ENCODE peak calls at places on chromosome 17, in four cellular contexts. One of them, this sample, is unnamed.

GRCh38 chr17:41785876-41786226 is 660 bp downstream of the JUP start:
- DNase-seq in BJ: no peak
- DNase-seq in uterus: peak
- DNase-seq in GM10248: no peak
- DNase-seq in this sample: peak

GRCh38 chr17:34827008-34827407 is 134.3 kb downstream of the CCT6B start:
- DNase-seq in BJ: no peak
- DNase-seq in uterus: no peak
- DNase-seq in GM10248: no peak
- DNase-seq in this sample: peak

GRCh38 chr17:3922765-3923164 is 6.5 kb upstream of the P2RX1 start:
- DNase-seq in BJ: no peak
- DNase-seq in uterus: no peak
- DNase-seq in GM10248: no peak
- DNase-seq in this sample: no peak

GRCh38 chr17:48002208-48002919 is 31.5 kb downstream of the CDK5RAP3 start:
- DNase-seq in BJ: peak
- DNase-seq in uterus: no peak
- DNase-seq in GM10248: peak
- DNase-seq in this sample: peak

GRCh38 chr17:67035131-67036083 is 8.9 kb upstream of the CACNG1 start:
- DNase-seq in BJ: no peak
- DNase-seq in uterus: no peak
- DNase-seq in GM10248: peak
- DNase-seq in this sample: no peak

GRCh38 chr17:62627904-62628603 is 584 bp downstream of the MRC2 start:
- DNase-seq in BJ: no peak
- DNase-seq in uterus: peak
- DNase-seq in GM10248: peak
- DNase-seq in this sample: peak

GRCh38 chr17:63704259-63704576 is 4.3 kb upstream of the LIMD2 start:
- DNase-seq in BJ: no peak
- DNase-seq in uterus: no peak
- DNase-seq in GM10248: no peak
- DNase-seq in this sample: no peak

GRCh38 chr17:4317648-4318047 is 48.8 kb downstream of the UBE2G1 start:
- DNase-seq in BJ: no peak
- DNase-seq in uterus: no peak
- DNase-seq in GM10248: no peak
- DNase-seq in this sample: no peak

GRCh38 chr17:64998436-64999190 is 57.9 kb downstream of the GNA13 start:
- DNase-seq in BJ: no peak
- DNase-seq in uterus: no peak
- DNase-seq in GM10248: no peak
- DNase-seq in this sample: peak

GRCh38 chr17:50683434-50684287 is 24.1 kb downstream of the ANKRD40 start:
- DNase-seq in BJ: no peak
- DNase-seq in uterus: no peak
- DNase-seq in GM10248: no peak
- DNase-seq in this sample: no peak

GRCh38 chr17:83180996-83181481 is 101.6 kb downstream of the METRNL start:
- DNase-seq in BJ: no peak
- DNase-seq in uterus: no peak
- DNase-seq in GM10248: no peak
- DNase-seq in this sample: no peak

GRCh38 chr17:20121359-20122235 is 112.4 kb downstream of the SPECC1 start:
- DNase-seq in BJ: no peak
- DNase-seq in uterus: peak
- DNase-seq in GM10248: peak
- DNase-seq in this sample: peak

GRCh38 chr17:73215414-73215813 is 22.6 kb downstream of the COG1 start:
- DNase-seq in BJ: no peak
- DNase-seq in uterus: no peak
- DNase-seq in GM10248: no peak
- DNase-seq in this sample: peak
- TF ChIP-seq CTCF in BJ: no peak
- TF ChIP-seq CTCF in uterus: no peak
- TF ChIP-seq CTCF in GM10248: peak
- TF ChIP-seq CTCF in this sample: peak

DNA sequence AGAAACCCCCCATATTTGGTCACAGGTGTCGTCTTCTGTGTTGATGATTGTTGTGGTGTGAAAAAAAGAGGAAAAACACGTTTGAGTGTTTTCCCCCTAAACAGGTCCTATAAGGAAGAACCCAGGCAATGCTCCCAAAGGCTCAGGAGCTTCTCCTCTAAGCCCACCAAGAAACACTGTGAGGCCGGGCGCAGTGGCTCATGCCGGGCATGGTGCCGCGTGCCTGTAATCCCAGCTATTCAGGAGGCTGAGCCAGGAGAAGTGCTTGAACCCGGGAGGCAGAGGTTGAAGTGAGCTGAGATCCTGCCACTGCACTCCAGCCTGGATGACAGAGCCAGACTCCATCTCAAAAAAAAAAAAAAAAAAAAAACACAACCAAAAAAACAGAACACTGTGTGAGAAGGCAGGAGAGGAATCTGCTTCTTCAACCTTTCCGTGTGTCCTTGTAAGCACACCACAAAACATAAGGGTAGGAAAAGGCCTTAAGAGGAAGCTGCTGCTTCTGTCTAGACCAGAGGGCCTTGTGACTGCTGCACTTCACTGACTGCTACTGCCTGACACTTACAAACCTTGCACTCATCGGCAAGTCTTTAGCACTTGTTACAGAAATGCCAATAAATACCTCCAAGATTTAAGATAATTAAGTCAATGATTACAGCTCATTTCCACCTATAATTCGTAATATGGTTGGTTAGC is 9.3 kb downstream of the JPT1 start:
- DNase-seq in BJ: no peak
- DNase-seq in uterus: no peak
- DNase-seq in GM10248: no peak
- DNase-seq in this sample: no peak
- TF ChIP-seq CTCF in BJ: no peak
- TF ChIP-seq CTCF in uterus: no peak
- TF ChIP-seq CTCF in GM10248: no peak
- TF ChIP-seq CTCF in this sample: no peak

GRCh38 chr17:43324205-43324893 is 74.4 kb upstream of the ARL4D start:
- DNase-seq in BJ: no peak
- DNase-seq in uterus: no peak
- DNase-seq in GM10248: no peak
- DNase-seq in this sample: no peak
- TF ChIP-seq CTCF in BJ: peak
- TF ChIP-seq CTCF in uterus: no peak
- TF ChIP-seq CTCF in GM10248: peak
- TF ChIP-seq CTCF in this sample: no peak

GRCh38 chr17:38809828-38810227 is 10.5 kb upstream of the PIP4K2B start:
- DNase-seq in BJ: no peak
- DNase-seq in uterus: no peak
- DNase-seq in GM10248: no peak
- DNase-seq in this sample: no peak

GRCh38 chr17:38815576-38816193 is 9.4 kb downstream of the CWC25 start:
- DNase-seq in BJ: no peak
- DNase-seq in uterus: no peak
- DNase-seq in GM10248: no peak
- DNase-seq in this sample: peak
- TF ChIP-seq CTCF in BJ: peak
- TF ChIP-seq CTCF in uterus: no peak
- TF ChIP-seq CTCF in GM10248: peak
- TF ChIP-seq CTCF in this sample: peak

DNA sequence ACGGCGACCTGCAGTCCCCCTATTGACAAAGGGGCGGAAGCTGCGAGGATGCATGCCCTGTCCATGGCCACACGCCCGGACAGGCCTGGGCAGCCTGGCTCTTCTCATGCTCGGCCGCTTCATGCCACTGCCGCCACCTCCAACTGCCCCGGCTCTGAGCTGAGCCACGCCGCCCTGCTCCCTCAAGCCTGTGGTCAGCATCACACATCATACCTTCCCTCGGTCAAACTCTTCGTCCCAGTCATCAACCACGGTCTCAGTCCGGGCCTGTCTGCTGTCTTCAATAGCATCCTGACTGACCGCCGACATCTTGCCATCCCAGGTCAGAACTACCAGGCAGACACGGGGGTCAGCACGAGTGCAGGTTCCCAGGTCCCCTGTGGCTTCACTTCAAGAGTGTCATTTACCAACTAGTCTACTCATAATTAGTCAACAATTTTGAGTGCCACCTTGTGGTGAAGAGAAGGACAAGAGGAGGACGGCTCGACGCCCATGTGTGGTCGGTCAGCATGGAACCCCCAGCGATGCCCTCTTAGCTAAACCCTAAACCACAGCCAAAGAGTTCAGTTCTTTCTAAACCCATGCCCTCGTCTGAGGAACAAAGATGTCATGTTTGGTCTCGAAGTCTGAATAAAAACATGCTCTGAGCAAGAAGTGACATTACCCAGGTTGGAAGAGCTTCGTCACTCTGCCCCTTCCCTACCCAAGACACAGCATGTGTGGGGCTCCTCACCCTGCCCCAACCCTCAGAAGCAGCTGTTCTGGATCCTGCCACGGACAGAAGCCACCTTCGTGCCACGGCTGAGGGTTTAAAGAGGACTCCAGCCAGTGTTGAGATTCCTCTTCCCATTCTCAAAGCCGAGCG is 16.9 kb upstream of the CYTH1 start:
- DNase-seq in BJ: no peak
- DNase-seq in uterus: no peak
- DNase-seq in GM10248: peak
- DNase-seq in this sample: peak
- TF ChIP-seq CTCF in BJ: peak
- TF ChIP-seq CTCF in uterus: peak
- TF ChIP-seq CTCF in GM10248: peak
- TF ChIP-seq CTCF in this sample: peak

This sample was measured in PC-3.